ENCODE peak calls at places on chromosome 12, in five cellular contexts. Z is GM20000, K is GM12891, A is T47D, Q is GM04504. C is an unnamed sample.

GRCh38 chr12:122743895-122744525 is 8.6 kb upstream of the DENR start:
- DNase-seq in Z (no peak), K (no peak), A (no peak), Q (no peak), C (no peak)

GRCh38 chr12:26176725-26177124 is 18.6 kb upstream of the SSPN start:
- DNase-seq in Z (no peak), K (no peak), A (no peak), Q (no peak), C (no peak)

GRCh38 chr12:78739653-78740052 is 124.9 kb upstream of the SYT1 start:
- DNase-seq in Z (no peak), K (no peak), A (no peak), Q (no peak), C (no peak)

GRCh38 chr12:538731-539539 is 79.2 kb downstream of the B4GALNT3 start:
- DNase-seq in Z (no peak), K (no peak), A (peak; percentile 29), Q (no peak), C (no peak)

GRCh38 chr12:94186461-94187237 is 38.3 kb downstream of the PLXNC1 start:
- DNase-seq in Z (no peak), K (no peak), A (no peak), Q (peak; percentile 23), C (peak; percentile 20)

GRCh38 chr12:63811755-63812154 is 32.0 kb downstream of the RXYLT1 start:
- DNase-seq in Z (no peak), K (no peak), A (no peak), Q (no peak), C (no peak)

GRCh38 chr12:96192926-96193573 is 1.1 kb upstream of the ELK3 start:
- DNase-seq in Z (no peak), K (no peak), A (no peak), Q (no peak), C (no peak)

GRCh38 chr12:132171293-132171967 is 27.2 kb downstream of the NOC4L start:
- DNase-seq in Z (no peak), K (no peak), A (no peak), Q (no peak), C (no peak)

GRCh38 chr12:124392991-124393790 is 98.3 kb downstream of the RFLNA start:
- DNase-seq in Z (no peak), K (no peak), A (peak; percentile 93), Q (peak; percentile 79), C (no peak)

GRCh38 chr12:45281994-45282393 is 66.1 kb downstream of the ANO6 start:
- DNase-seq in Z (no peak), K (no peak), A (no peak), Q (no peak), C (no peak)

GRCh38 chr12:124131671-124132058 is 158.7 kb downstream of the ZNF664 start:
- DNase-seq in Z (no peak), K (no peak), A (no peak), Q (no peak), C (no peak)

GRCh38 chr12:115661103-115661502 is 616.4 kb downstream of the MED13L start:
- DNase-seq in Z (no peak), K (no peak), A (no peak), Q (peak; percentile 32), C (peak; percentile 45)

GRCh38 chr12:3728686-3729085 is 24.2 kb downstream of the CRACR2A start:
- DNase-seq in Z (no peak), K (no peak), A (no peak), Q (no peak), C (no peak)

GRCh38 chr12:52063081-52063985 is 6.4 kb upstream of the ATG101 start:
- DNase-seq in Z (no peak), K (no peak), A (no peak), Q (no peak), C (no peak)

GRCh38 chr12:91866566-91866965 is 279.1 kb downstream of the BTG1 start:
- DNase-seq in Z (no peak), K (no peak), A (no peak), Q (no peak), C (no peak)

GRCh38 chr12:105773501-105773900 is 365.3 kb downstream of the NUAK1 start:
- DNase-seq in Z (no peak), K (no peak), A (no peak), Q (no peak), C (no peak)

GRCh38 chr12:119649202-119649808 is 18.6 kb upstream of the PRKAB1 start:
- DNase-seq in Z (peak; percentile 61), K (peak; percentile 42), A (peak; percentile 50), Q (no peak), C (no peak)

GRCh38 chr12:88036368-88036965 is 7.3 kb upstream of the C12orf50 start:
- DNase-seq in Z (no peak), K (no peak), A (peak; percentile 17), Q (peak; percentile 35), C (peak; percentile 31)

GRCh38 chr12:25988505-25988904 is 30.0 kb downstream of the RASSF8 start:
- DNase-seq in Z (no peak), K (no peak), A (no peak), Q (no peak), C (no peak)

GRCh38 chr12:21989819-21990412 is 48.7 kb upstream of the ABCC9 start:
- DNase-seq in Z (peak; percentile 5), K (no peak), A (peak; percentile 40), Q (no peak), C (no peak)

GRCh38 chr12:70784042-70784668 is 136.4 kb downstream of the PTPRR start:
- DNase-seq in Z (no peak), K (no peak), A (no peak), Q (no peak), C (no peak)

GRCh38 chr12:24499151-24500146 is 449.5 kb downstream of the BCAT1 start:
- DNase-seq in Z (no peak), K (no peak), A (no peak), Q (peak; percentile 3), C (peak; percentile 43)

GRCh38 chr12:118185602-118186397 is 49.9 kb downstream of the PEBP1 start:
- DNase-seq in Z (no peak), K (no peak), A (no peak), Q (no peak), C (no peak)

GRCh38 chr12:93153321-93153720 is 224.2 kb upstream of the EEA1 start:
- DNase-seq in Z (no peak), K (no peak), A (no peak), Q (no peak), C (peak; percentile 86)

GRCh38 chr12:42237052-42237852 is 796 bp downstream of the YAF2 start:
- DNase-seq in Z (peak; percentile 91), K (peak; percentile 56), A (peak; percentile 88), Q (peak; percentile 49), C (no peak)

GRCh38 chr12:117854339-117855012 is 114.3 kb downstream of the KSR2 start:
- DNase-seq in Z (peak; percentile 49), K (peak; percentile 22), A (peak; percentile 85), Q (no peak), C (no peak)

GRCh38 chr12:121124402-121125109 is 8.1 kb upstream of the P2RX7 start:
- DNase-seq in Z (no peak), K (no peak), A (peak; percentile 82), Q (peak; percentile 77), C (no peak)

GRCh38 chr12:3614806-3615466 is 123.9 kb downstream of the PRMT8 start:
- DNase-seq in Z (no peak), K (no peak), A (no peak), Q (no peak), C (no peak)

GRCh38 chr12:54622463-54623183 is 12.1 kb downstream of the LACRT start:
- DNase-seq in Z (no peak), K (no peak), A (peak; percentile 46), Q (no peak), C (peak; percentile 3)

GRCh38 chr12:100566887-100567637 is 6.4 kb upstream of the GAS2L3 start:
- DNase-seq in Z (peak; percentile 78), K (peak; percentile 34), A (no peak), Q (no peak), C (no peak)

GRCh38 chr12:89484470-89484869 is 40.1 kb downstream of the GALNT4 start:
- DNase-seq in Z (no peak), K (no peak), A (no peak), Q (no peak), C (no peak)

GRCh38 chr12:23686095-23686494 is 263.4 kb downstream of the SOX5 start:
- DNase-seq in Z (no peak), K (no peak), A (no peak), Q (no peak), C (no peak)

GRCh38 chr12:75129275-75129674 is 80.4 kb downstream of the KCNC2 start:
- DNase-seq in Z (no peak), K (no peak), A (peak; percentile 46), Q (no peak), C (no peak)

GRCh38 chr12:68932701-68933563 is at the start of gene CPM:
- DNase-seq in Z (peak; percentile 90), K (peak; percentile 81), A (peak; percentile 33), Q (no peak), C (peak; percentile 29)

GRCh38 chr12:95955549-95956159 is 12.5 kb downstream of the AMDHD1 start:
- DNase-seq in Z (no peak), K (no peak), A (no peak), Q (no peak), C (no peak)

GRCh38 chr12:104695453-104696148 is 238.9 kb downstream of the CHST11 start:
- DNase-seq in Z (peak; percentile 49), K (no peak), A (no peak), Q (no peak), C (peak; percentile 97)

GRCh38 chr12:41983896-41984295 is 160.8 kb downstream of the GXYLT1 start:
- DNase-seq in Z (no peak), K (no peak), A (no peak), Q (no peak), C (no peak)

GRCh38 chr12:59405992-59406391 is 189.8 kb upstream of the SLC16A7 start:
- DNase-seq in Z (no peak), K (no peak), A (no peak), Q (no peak), C (no peak)